ENCODE peak calls at places on chromosomes 1 and 21, in six cellular contexts. One of them, this sample, is unnamed.

GRCh38 chr1:6125366-6125765 is 54.8 kb downstream of the CHD5 start:
- DNase-seq in Calu3: no peak
- DNase-seq in amygdala: no peak
- DNase-seq in Ammon's horn: no peak
- DNase-seq in heart left ventricle: no peak
- DNase-seq in hippocampal formation: no peak
- DNase-seq in this sample: no peak

GRCh38 chr1:172585348-172585747 is 52.4 kb downstream of the SUCO start:
- DNase-seq in Calu3: no peak
- DNase-seq in amygdala: no peak
- DNase-seq in Ammon's horn: no peak
- DNase-seq in heart left ventricle: no peak
- DNase-seq in hippocampal formation: no peak
- DNase-seq in this sample: no peak

GRCh38 chr21:33042812-33043211 is 17.1 kb downstream of the OLIG2 start:
- DNase-seq in Calu3: peak; percentile 24
- DNase-seq in amygdala: no peak
- DNase-seq in Ammon's horn: no peak
- DNase-seq in heart left ventricle: no peak
- DNase-seq in hippocampal formation: no peak
- DNase-seq in this sample: peak; percentile 28

GRCh38 chr1:234645474-234645953 is 35.5 kb upstream of the IRF2BP2 start:
- DNase-seq in Calu3: no peak
- DNase-seq in amygdala: no peak
- DNase-seq in Ammon's horn: no peak
- DNase-seq in heart left ventricle: no peak
- DNase-seq in hippocampal formation: no peak
- DNase-seq in this sample: no peak

GRCh38 chr1:169361281-169361680 is 6.3 kb downstream of the NME7 start:
- DNase-seq in Calu3: no peak
- DNase-seq in amygdala: no peak
- DNase-seq in Ammon's horn: no peak
- DNase-seq in heart left ventricle: no peak
- DNase-seq in hippocampal formation: no peak
- DNase-seq in this sample: no peak

GRCh38 chr1:64519921-64520320 is 50.0 kb downstream of the CACHD1 start:
- DNase-seq in Calu3: no peak
- DNase-seq in amygdala: no peak
- DNase-seq in Ammon's horn: no peak
- DNase-seq in heart left ventricle: no peak
- DNase-seq in hippocampal formation: no peak
- DNase-seq in this sample: no peak

GRCh38 chr1:236142358-236143103 is at the start of gene GPR137B:
- DNase-seq in Calu3: peak; percentile 53
- DNase-seq in amygdala: no peak
- DNase-seq in Ammon's horn: peak; percentile 81
- DNase-seq in heart left ventricle: peak; percentile 66
- DNase-seq in hippocampal formation: peak; percentile 62
- DNase-seq in this sample: no peak

GRCh38 chr1:183566026-183566425 is 24.2 kb downstream of the NCF2 start:
- DNase-seq in Calu3: no peak
- DNase-seq in amygdala: no peak
- DNase-seq in Ammon's horn: no peak
- DNase-seq in heart left ventricle: no peak
- DNase-seq in hippocampal formation: no peak
- DNase-seq in this sample: no peak

GRCh38 chr1:152049291-152050073 is 12.7 kb upstream of the S100A11 start:
- DNase-seq in Calu3: no peak
- DNase-seq in amygdala: no peak
- DNase-seq in Ammon's horn: no peak
- DNase-seq in heart left ventricle: no peak
- DNase-seq in hippocampal formation: no peak
- DNase-seq in this sample: no peak

GRCh38 chr1:200150721-200151120 is 123.2 kb downstream of the NR5A2 start:
- DNase-seq in Calu3: no peak
- DNase-seq in amygdala: no peak
- DNase-seq in Ammon's horn: no peak
- DNase-seq in heart left ventricle: no peak
- DNase-seq in hippocampal formation: no peak
- DNase-seq in this sample: no peak

GRCh38 chr1:46550751-46551231 is 656 bp downstream of the KNCN start:
- DNase-seq in Calu3: no peak
- DNase-seq in amygdala: no peak
- DNase-seq in Ammon's horn: no peak
- DNase-seq in heart left ventricle: no peak
- DNase-seq in hippocampal formation: no peak
- DNase-seq in this sample: no peak

GRCh38 chr1:224650329-224650728 is 34.2 kb downstream of the CNIH3 start:
- DNase-seq in Calu3: no peak
- DNase-seq in amygdala: no peak
- DNase-seq in Ammon's horn: no peak
- DNase-seq in heart left ventricle: no peak
- DNase-seq in hippocampal formation: no peak
- DNase-seq in this sample: no peak

GRCh38 chr1:109927908-109928307 is 17.3 kb downstream of the CSF1 start:
- DNase-seq in Calu3: no peak
- DNase-seq in amygdala: no peak
- DNase-seq in Ammon's horn: peak; percentile 82
- DNase-seq in heart left ventricle: peak; percentile 86
- DNase-seq in hippocampal formation: no peak
- DNase-seq in this sample: no peak

GRCh38 chr1:240424740-240425464 is 187.1 kb downstream of the GREM2 start:
- DNase-seq in Calu3: no peak
- DNase-seq in amygdala: no peak
- DNase-seq in Ammon's horn: no peak
- DNase-seq in heart left ventricle: no peak
- DNase-seq in hippocampal formation: no peak
- DNase-seq in this sample: no peak

GRCh38 chr1:24203404-24203803 is 16.3 kb upstream of the IFNLR1 start:
- DNase-seq in Calu3: peak; percentile 55
- DNase-seq in amygdala: no peak
- DNase-seq in Ammon's horn: no peak
- DNase-seq in heart left ventricle: no peak
- DNase-seq in hippocampal formation: no peak
- DNase-seq in this sample: no peak

GRCh38 chr1:41683681-41684500 is 199.4 kb upstream of the EDN2 start:
- DNase-seq in Calu3: no peak
- DNase-seq in amygdala: no peak
- DNase-seq in Ammon's horn: no peak
- DNase-seq in heart left ventricle: no peak
- DNase-seq in hippocampal formation: no peak
- DNase-seq in this sample: no peak

This sample was measured in DMS 273 treated with DMSO at 0.1 percent for 48 hours.